ENCODE peak calls at places on chromosomes 11 and 22, in four cellular contexts. O is fibroblast of lung, S is A549, C is tibial nerve. R is an unnamed sample.

GRCh38 chr11:126146454-126147192 is 64.8 kb downstream of the RPUSD4 start:
- DNase-seq in O (no peak), S (no peak), C (no peak), R (no peak)

GRCh38 chr11:32136654-32137053 is 45.8 kb downstream of the RCN1 start:
- DNase-seq in O (no peak), S (no peak), C (no peak), R (no peak)

GRCh38 chr22:43829904-43830851 is 18.1 kb upstream of the EFCAB6 start:
- DNase-seq in O (peak), S (no peak), C (peak), R (no peak)

GRCh38 chr11:125625225-125625593 is 246 bp downstream of the CHEK1 start:
- DNase-seq in O (no peak), S (no peak), C (no peak), R (no peak)

GRCh38 chr11:3645552-3645951 is 624 bp downstream of the ART1 start:
- DNase-seq in O (no peak), S (no peak), C (no peak), R (no peak)

GRCh38 chr22:36569999-36570398 is 41.0 kb upstream of the EIF3D start:
- DNase-seq in O (peak), S (peak), C (no peak), R (no peak)

GRCh38 chr11:88359529-88359928 is 22.0 kb upstream of the CTSC start:
- DNase-seq in O (no peak), S (no peak), C (no peak), R (no peak)

GRCh38 chr11:100445231-100445735 is 241.8 kb upstream of the ARHGAP42 start:
- DNase-seq in O (no peak), S (no peak), C (no peak), R (no peak)

GRCh38 chr11:123357353-123357989 is 72.6 kb upstream of the GRAMD1B start:
- DNase-seq in O (no peak), S (no peak), C (no peak), R (no peak)

GRCh38 chr11:35389897-35390462 is 29.4 kb downstream of the SLC1A2 start:
- DNase-seq in O (no peak), S (no peak), C (no peak), R (no peak)

GRCh38 chr11:79237676-79238075 is 203.2 kb downstream of the TENM4 start:
- DNase-seq in O (peak), S (no peak), C (no peak), R (no peak)

GRCh38 chr22:36123673-36124630 is 36.6 kb downstream of the APOL3 start:
- DNase-seq in O (peak), S (peak), C (peak), R (peak)

GRCh38 chr11:13183094-13183825 is 94.3 kb upstream of the BMAL1 start:
- DNase-seq in O (peak), S (peak), C (no peak), R (no peak)

GRCh38 chr11:69892986-69893555 is 73.9 kb upstream of the FGF3 start:
- DNase-seq in O (no peak), S (no peak), C (no peak), R (no peak)

GRCh38 chr22:24834845-24835570 is 29.0 kb downstream of the SGSM1 start:
- DNase-seq in O (peak), S (no peak), C (no peak), R (no peak)

GRCh38 chr11:132099692-132100091 is 729.3 kb downstream of the NTM start:
- DNase-seq in O (no peak), S (no peak), C (no peak), R (no peak)

GRCh38 chr11:126874831-126875230 is 125.7 kb downstream of the KIRREL3 start:
- DNase-seq in O (no peak), S (no peak), C (no peak), R (no peak)

GRCh38 chr11:78193806-78194205 is 5.1 kb downstream of the USP35 start:
- DNase-seq in O (no peak), S (no peak), C (no peak), R (no peak)

GRCh38 chr22:42794551-42795510 is 62.2 kb downstream of the ARFGAP3 start:
- DNase-seq in O (no peak), S (no peak), C (no peak), R (no peak)

GRCh38 chr11:64084962-64085710 is 49.4 kb downstream of the FLRT1 start:
- DNase-seq in O (no peak), S (peak), C (no peak), R (no peak)

GRCh38 chr11:64088159-64089026 is 52.7 kb downstream of the FLRT1 start:
- DNase-seq in O (no peak), S (peak), C (no peak), R (no peak)

GRCh38 chr11:64085915-64086262 is 50.2 kb downstream of the FLRT1 start:
- DNase-seq in O (no peak), S (no peak), C (no peak), R (no peak)

GRCh38 chr11:64084146-64084961 is 48.6 kb downstream of the FLRT1 start:
- DNase-seq in O (no peak), S (no peak), C (no peak), R (no peak)

GRCh38 chr11:64086263-64086938 is 50.7 kb downstream of the FLRT1 start:
- DNase-seq in O (peak), S (no peak), C (peak), R (no peak)
- H3K27ac ChIP-seq in O (no peak), S (peak), C (no peak), R (no peak)

GRCh38 chr22:47442821-47443220 is 680.4 kb downstream of the TBC1D22A start:
- DNase-seq in O (no peak), S (no peak), C (no peak), R (no peak)

GRCh38 chr22:47437636-47438035 is 675.2 kb downstream of the TBC1D22A start:
- DNase-seq in O (no peak), S (no peak), C (no peak), R (no peak)

GRCh38 chr22:47437110-47437509 is 674.7 kb downstream of the TBC1D22A start:
- DNase-seq in O (no peak), S (no peak), C (no peak), R (no peak)

GRCh38 chr22:47435826-47436225 is 673.4 kb downstream of the TBC1D22A start:
- DNase-seq in O (no peak), S (no peak), C (no peak), R (no peak)

GRCh38 chr22:47439643-47440265 is 677.3 kb downstream of the TBC1D22A start:
- DNase-seq in O (no peak), S (no peak), C (no peak), R (no peak)
- H3K27ac ChIP-seq in O (no peak), S (no peak), C (no peak), R (no peak)

GRCh38 chr11:30789270-30789669 is 203.1 kb upstream of the MPPED2 start:
- DNase-seq in O (peak), S (no peak), C (no peak), R (no peak)
- H3K27ac ChIP-seq in O (no peak), S (no peak), C (no peak), R (no peak)

DNA sequence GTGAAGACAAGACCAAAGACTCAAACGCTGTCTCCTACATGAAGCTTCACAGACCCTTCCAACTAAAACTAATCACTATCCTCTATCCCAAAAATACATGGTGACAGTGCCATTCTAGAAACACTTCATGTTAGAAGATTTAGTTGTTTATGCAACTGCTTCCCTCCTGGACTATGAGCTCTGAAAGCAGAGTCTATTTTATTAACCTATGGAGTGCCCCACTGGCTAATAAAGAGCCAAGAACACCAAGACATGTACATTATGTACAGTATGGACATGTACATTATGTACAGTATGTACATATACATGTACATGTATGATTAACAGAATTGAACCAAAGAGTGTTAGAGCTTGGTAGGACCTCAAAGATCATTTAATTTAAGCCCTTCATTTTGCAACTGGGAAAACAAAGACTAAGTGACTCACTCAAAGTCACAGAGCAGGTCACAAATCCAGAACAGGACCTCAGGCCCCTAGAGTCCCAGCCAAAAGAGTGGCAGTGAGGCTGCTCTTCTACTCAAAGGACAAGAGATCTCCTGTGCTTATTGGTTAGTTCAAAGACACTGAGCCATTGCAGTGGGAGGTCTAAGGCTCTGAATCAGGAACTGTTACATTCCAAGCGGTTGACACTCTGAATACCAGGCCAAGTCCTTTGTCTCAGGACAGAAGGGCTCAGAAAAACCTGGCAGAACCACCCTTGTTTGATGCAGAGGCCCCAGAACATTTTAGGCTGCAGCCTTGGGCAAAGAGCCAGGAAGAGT is 103.9 kb downstream of the FAM168A start:
- DNase-seq in O (peak), S (no peak), C (no peak), R (no peak)
- H3K27ac ChIP-seq in O (peak), S (no peak), C (no peak), R (no peak)

GRCh38 chr11:120121914-120122473 is 15.9 kb downstream of the TRIM29 start:
- DNase-seq in O (no peak), S (no peak), C (no peak), R (no peak)
- H3K27ac ChIP-seq in O (no peak), S (peak), C (peak), R (no peak)

GRCh38 chr11:62677709-62678108 is 1.2 kb downstream of the UBXN1 start:
- DNase-seq in O (no peak), S (no peak), C (no peak), R (no peak)
- H3K27ac ChIP-seq in O (peak), S (no peak), C (no peak), R (peak)

DNA sequence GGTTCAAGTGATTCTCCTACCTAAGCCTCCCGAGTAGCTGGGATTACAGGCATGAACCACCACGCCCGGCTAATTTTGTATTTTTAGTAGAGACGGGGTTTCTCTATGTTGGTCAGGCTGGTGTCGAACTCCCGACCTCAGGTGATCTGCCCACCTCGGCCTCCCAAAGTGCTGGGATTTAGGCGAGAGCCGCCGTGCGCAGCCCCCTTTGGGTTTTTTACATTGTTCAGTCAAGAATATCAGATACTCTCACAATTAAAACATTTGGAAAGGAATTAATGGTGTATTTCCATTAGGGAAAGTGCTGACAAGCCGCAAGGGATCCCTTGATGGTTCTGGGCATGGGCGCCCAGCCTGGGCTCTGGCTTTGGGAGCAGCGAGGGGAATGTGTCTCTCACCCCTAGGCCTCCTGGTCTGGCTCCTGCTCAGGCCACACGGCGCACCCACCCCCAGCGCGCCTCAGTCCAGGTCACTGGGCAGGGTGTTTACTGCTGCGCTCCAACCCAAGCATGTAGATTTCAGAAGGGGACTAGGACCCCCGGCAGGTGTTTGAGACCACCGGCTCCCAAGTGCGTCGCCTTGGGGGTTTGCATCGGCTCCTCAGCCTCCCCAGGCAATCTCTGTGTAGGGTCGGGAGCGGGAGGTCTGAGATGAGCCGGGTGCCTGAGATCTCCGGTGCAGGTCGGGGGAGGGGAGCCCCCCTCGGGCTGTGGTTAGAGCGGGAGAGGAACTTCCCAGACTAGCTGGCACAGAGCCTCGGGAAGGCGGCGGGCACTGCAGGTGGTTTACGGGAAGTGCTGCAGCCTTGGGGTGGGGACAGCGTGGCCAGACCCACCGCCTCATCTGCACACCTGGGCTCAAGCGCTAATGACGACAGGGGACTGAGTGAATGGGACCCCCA is 820 bp upstream of the IRF7 start:
- DNase-seq in O (no peak), S (no peak), C (no peak), R (no peak)
- H3K27ac ChIP-seq in O (peak), S (peak), C (peak), R (peak)

DNA sequence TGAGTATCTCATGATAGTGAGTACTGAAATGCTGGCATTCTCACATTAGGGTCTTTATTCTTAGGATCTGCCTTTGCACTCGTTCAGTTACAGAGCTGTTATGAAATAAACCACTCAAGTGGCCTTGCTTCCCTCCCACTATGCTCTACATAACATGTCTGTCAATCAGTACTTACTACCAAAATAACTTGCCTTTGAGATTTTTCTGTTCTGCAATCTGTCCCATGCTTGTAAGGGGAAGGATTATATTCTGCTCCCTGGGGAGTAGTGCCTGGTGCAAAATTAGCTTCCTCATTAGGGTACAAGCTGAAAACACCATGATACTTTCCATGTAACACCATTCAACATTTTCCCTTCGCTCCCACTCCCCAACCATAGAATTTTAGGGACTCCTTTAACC is 1.9 kb upstream of the GRAP2 start:
- DNase-seq in O (no peak), S (no peak), C (no peak), R (no peak)
- H3K27ac ChIP-seq in O (no peak), S (no peak), C (no peak), R (peak)

GRCh38 chr11:95241673-95242072 is 10.7 kb upstream of the SESN3 start:
- DNase-seq in O (peak), S (no peak), C (no peak), R (no peak)
- H3K27ac ChIP-seq in O (no peak), S (no peak), C (peak), R (no peak)